ENCODE peak calls at places on chromosome 12, in five cellular contexts. T is neural progenitor cell, L is fibroblast of lung, V is keratinocyte, K is endothelial cell of umbilical vein. S is an unnamed sample.

GRCh38 chr12:85564786-85565185 is 271.4 kb downstream of the RASSF9 start:
- DNase-seq in T (no peak), L (no peak), V (no peak), K (no peak), S (no peak)

GRCh38 chr12:39033789-39034188 is 128.4 kb upstream of the CPNE8 start:
- DNase-seq in T (no peak), L (no peak), V (no peak), K (no peak), S (no peak)

GRCh38 chr12:105239304-105239703 is 3.3 kb upstream of the APPL2 start:
- DNase-seq in T (no peak), L (no peak), V (no peak), K (no peak), S (no peak)

GRCh38 chr12:66629138-66629880 is 49.6 kb downstream of the GRIP1 start:
- DNase-seq in T (no peak), L (no peak), V (no peak), K (no peak), S (no peak)

GRCh38 chr12:119711693-119712092 is 43.8 kb downstream of the PRKAB1 start:
- DNase-seq in T (no peak), L (no peak), V (no peak), K (no peak), S (no peak)

GRCh38 chr12:9751204-9752144 is 9.2 kb downstream of the CD69 start:
- DNase-seq in T (peak), L (no peak), V (no peak), K (peak), S (no peak)

GRCh38 chr12:57593187-57593586 is 2.2 kb downstream of the PIP4K2C start:
- DNase-seq in T (no peak), L (no peak), V (no peak), K (no peak), S (no peak)

GRCh38 chr12:5335059-5335458 is 96.8 kb upstream of the NTF3 start:
- DNase-seq in T (no peak), L (no peak), V (no peak), K (no peak), S (no peak)

GRCh38 chr12:81570234-81570633 is 188.9 kb downstream of the PPFIA2 start:
- DNase-seq in T (no peak), L (no peak), V (no peak), K (no peak), S (no peak)

GRCh38 chr12:124786065-124786964 is 77.3 kb downstream of the SCARB1 start:
- DNase-seq in T (peak), L (peak), V (no peak), K (peak), S (peak)

DNA sequence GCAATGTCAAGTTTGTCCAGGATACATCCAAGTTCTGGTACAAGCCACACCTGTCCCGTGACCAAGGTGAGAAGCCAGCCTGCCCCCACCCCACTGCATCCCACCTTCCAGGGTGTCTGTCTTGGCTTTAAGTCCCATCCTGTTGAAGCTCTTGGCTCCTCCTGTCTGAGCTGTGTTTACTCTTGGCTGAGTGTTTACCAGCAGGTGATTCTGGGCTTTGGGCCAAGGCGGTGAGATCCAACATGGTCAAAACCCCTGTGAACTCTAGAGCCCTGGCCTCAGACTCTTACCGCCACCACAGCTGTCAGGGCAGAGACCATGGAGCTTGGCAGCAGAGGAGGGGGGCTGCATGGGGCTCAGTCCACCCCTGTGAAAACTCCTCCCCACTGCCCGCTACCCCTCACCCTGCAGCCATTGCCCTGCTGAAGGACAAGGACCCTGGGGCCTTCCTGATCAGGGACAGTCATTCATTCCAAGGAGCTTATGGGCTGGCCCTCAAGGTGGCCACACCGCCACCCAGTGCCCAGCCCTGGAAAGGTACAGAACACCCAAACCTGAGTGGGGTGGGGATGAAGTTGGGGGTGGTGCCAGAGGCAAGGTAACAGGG is 11.6 kb downstream of the TNS2 start:
- DNase-seq in T (peak), L (no peak), V (no peak), K (no peak), S (peak)
- TF ChIP-seq CTCF in T (peak), L (no peak), V (peak), K (no peak), S (peak)

GRCh38 chr12:104137902-104138746 is at the start of gene NFYB:
- DNase-seq in T (peak), L (peak), V (peak), K (peak), S (peak)

GRCh38 chr12:104136577-104136976 is 1.4 kb downstream of the NFYB start:
- DNase-seq in T (no peak), L (peak), V (no peak), K (peak), S (no peak)

GRCh38 chr12:104137175-104137901 is 672 bp downstream of the NFYB start:
- DNase-seq in T (peak), L (peak), V (no peak), K (peak), S (peak)

GRCh38 chr12:104142543-104142942 is 4.5 kb upstream of the NFYB start:
- DNase-seq in T (no peak), L (no peak), V (no peak), K (no peak), S (no peak)

DNA sequence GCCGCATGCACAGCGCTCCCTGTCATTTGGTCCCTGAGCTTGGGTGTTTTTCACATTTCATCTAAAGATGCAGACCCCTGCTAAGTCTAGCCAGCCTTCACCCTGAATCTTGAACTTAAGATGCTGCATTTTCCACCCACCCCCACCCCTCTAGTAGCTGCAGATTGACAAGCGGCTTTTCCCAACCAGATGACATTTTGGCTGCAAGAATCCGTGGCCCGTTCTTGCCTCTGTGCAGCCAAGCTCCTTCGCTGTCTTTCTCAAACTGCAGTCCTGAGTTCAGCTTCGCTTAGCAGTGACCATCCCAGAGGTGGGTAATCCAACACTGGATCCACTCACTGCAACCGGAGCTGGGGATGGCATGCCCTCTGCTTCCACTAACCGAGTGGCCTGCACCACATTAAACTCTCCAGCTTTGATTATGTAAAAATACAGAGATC is 757 bp upstream of the NFYB start:
- DNase-seq in T (peak), L (peak), V (no peak), K (no peak), S (no peak)
- H3K9ac ChIP-seq in T (no peak), L (peak), V (peak), K (peak), S (peak)

DNA sequence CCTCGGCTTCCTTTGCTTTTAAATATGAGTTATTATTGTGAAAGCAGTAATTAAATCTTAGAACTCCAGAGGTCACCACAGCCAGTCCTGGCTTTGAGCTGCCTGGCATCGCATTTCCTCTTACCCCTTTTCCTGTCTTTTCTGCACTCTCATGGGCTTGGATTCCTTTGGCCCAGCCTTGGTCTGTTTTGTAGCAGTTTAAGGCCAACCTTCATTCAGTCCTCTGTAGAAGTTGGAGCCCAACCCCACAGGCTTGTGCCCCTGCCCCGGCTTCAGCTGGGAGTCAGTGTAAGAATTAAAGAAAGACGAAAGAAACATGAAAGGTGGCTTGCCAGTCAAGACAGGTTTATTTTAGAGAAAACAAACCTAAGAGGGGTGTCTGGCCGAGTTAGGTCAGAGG is 14.6 kb upstream of the KRT86 start:
- DNase-seq in T (no peak), L (peak), V (no peak), K (no peak), S (peak)
- TF ChIP-seq CTCF in T (no peak), L (no peak), V (no peak), K (no peak), S (no peak)

GRCh38 chr12:20370841-20371240 is 2.5 kb downstream of the PDE3A start:
- DNase-seq in T (no peak), L (no peak), V (no peak), K (peak), S (no peak)
- H3K9ac ChIP-seq in T (no peak), L (no peak), V (no peak), K (peak), S (no peak)

GRCh38 chr12:15910864-15911696 is at the start of gene DERA:
- DNase-seq in T (peak), L (peak), V (no peak), K (peak), S (peak)
- TF ChIP-seq CTCF in T (peak), L (no peak), V (no peak), K (no peak), S (no peak)

GRCh38 chr12:55705802-55706402 is 1.8 kb downstream of the ITGA7 start:
- DNase-seq in T (peak), L (no peak), V (no peak), K (no peak), S (peak)

GRCh38 chr12:55704824-55705780 is 2.6 kb downstream of the ITGA7 start:
- DNase-seq in T (no peak), L (no peak), V (no peak), K (no peak), S (peak)

GRCh38 chr12:55703976-55704761 is 3.5 kb downstream of the ITGA7 start:
- DNase-seq in T (no peak), L (peak), V (no peak), K (no peak), S (peak)

GRCh38 chr12:55702861-55703260 is 4.8 kb downstream of the ITGA7 start:
- DNase-seq in T (no peak), L (no peak), V (no peak), K (no peak), S (peak)

GRCh38 chr12:55703288-55703687 is 4.4 kb downstream of the ITGA7 start:
- DNase-seq in T (no peak), L (no peak), V (no peak), K (no peak), S (peak)
- H3K9ac ChIP-seq in T (no peak), L (no peak), V (no peak), K (no peak), S (no peak)

GRCh38 chr12:102993537-102993936 is 36.1 kb downstream of the ASCL1 start:
- DNase-seq in T (no peak), L (no peak), V (no peak), K (no peak), S (no peak)

GRCh38 chr12:102992720-102993119 is 35.2 kb downstream of the ASCL1 start:
- DNase-seq in T (no peak), L (no peak), V (no peak), K (no peak), S (no peak)

GRCh38 chr12:102995372-102995771 is 37.9 kb downstream of the ASCL1 start:
- DNase-seq in T (no peak), L (no peak), V (no peak), K (no peak), S (no peak)

GRCh38 chr12:102990419-102990818 is 32.9 kb downstream of the ASCL1 start:
- DNase-seq in T (peak), L (no peak), V (no peak), K (no peak), S (no peak)

DNA sequence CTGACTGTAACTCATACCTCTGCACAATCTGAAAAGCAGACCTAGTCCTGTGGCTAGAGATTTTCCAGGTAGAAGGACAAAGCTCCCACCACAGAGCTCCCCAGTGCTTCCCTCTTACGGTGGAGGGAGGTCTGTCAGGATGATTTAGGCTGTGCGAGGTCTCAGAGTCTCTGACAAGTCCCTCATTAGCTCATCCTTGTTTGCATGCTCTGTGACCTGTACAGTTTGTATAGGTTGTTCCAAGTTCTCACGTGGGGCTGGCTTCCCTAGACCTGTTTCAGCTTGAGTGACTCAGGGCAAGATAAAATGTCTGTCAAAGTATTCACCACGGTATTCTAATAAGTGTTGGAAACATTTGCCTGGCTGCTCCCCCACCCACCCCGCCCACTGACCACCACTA is 34.8 kb downstream of the ASCL1 start:
- DNase-seq in T (no peak), L (no peak), V (no peak), K (no peak), S (no peak)
- TF ChIP-seq CTCF in T (peak), L (no peak), V (no peak), K (no peak), S (no peak)

GRCh38 chr12:67940780-67941243 is 48.4 kb upstream of the IFNG-AS1 start:
- DNase-seq in T (no peak), L (no peak), V (no peak), K (no peak), S (no peak)
- H3K9ac ChIP-seq in T (no peak), L (no peak), V (no peak), K (no peak), S (no peak)

S was measured in kidney.